ENCODE peak calls at places on chromosomes 5 and 9, in eight cellular contexts. L, I, Z, A, N, C, W and Q are unnamed samples.

GRCh38 chr9:115694014-115694413 is 459.6 kb upstream of the PAPPA start:
- DNase-seq in I (no peak), L (no peak), N (peak; percentile 93), A (peak; percentile 85), C (no peak), W (peak; percentile 67), Z (no peak), Q (peak; percentile 57)

GRCh38 chr5:32303755-32304120 is 9.0 kb downstream of the MTMR12 start:
- DNase-seq in W (no peak), L (no peak), A (no peak), C (no peak), Z (no peak), N (no peak), I (no peak), Q (no peak)

GRCh38 chr9:131649646-131650045 is 90.2 kb downstream of the RAPGEF1 start:
- DNase-seq in Z (no peak), N (no peak), C (no peak), I (no peak), A (no peak), L (no peak), W (no peak), Q (no peak)

GRCh38 chr5:179817071-179817840 is 3.4 kb upstream of the SQSTM1 start:
- DNase-seq in N (no peak), W (no peak), L (no peak), Z (no peak), I (no peak), C (no peak), A (no peak), Q (no peak)

GRCh38 chr5:174338204-174339010 is 292.9 kb downstream of the NSG2 start:
- DNase-seq in A (peak; percentile 32), C (no peak), W (no peak), L (no peak), Z (no peak), I (no peak), N (no peak), Q (no peak)

GRCh38 chr5:11292648-11293356 is 531.8 kb upstream of the DAP start:
- DNase-seq in C (no peak), Z (no peak), L (no peak), W (no peak), N (no peak), A (no peak), I (no peak), Q (no peak)

GRCh38 chr9:5696884-5697283 is 68.0 kb downstream of the RIC1 start:
- DNase-seq in A (no peak), I (peak; percentile 25), W (no peak), L (no peak), Z (no peak), C (no peak), N (no peak), Q (no peak)

GRCh38 chr5:14204785-14205321 is 61.7 kb downstream of the TRIO start:
- DNase-seq in L (no peak), A (peak; percentile 90), W (peak; percentile 85), C (no peak), N (peak; percentile 82), I (no peak), Z (no peak), Q (peak; percentile 89)

GRCh38 chr9:79107911-79108676 is 463.7 kb upstream of the TLE4 start:
- DNase-seq in W (no peak), Z (no peak), N (peak; percentile 17), I (no peak), C (no peak), L (no peak), A (peak; percentile 6), Q (no peak)

GRCh38 chr9:37424686-37425297 is 2.3 kb downstream of the GRHPR start:
- DNase-seq in W (no peak), Z (no peak), N (no peak), L (no peak), I (no peak), C (no peak), A (no peak), Q (no peak)

GRCh38 chr9:37423508-37423907 is 1.0 kb downstream of the GRHPR start:
- DNase-seq in C (no peak), L (no peak), Z (no peak), A (no peak), N (no peak), I (no peak), W (no peak), Q (no peak)

GRCh38 chr9:37422289-37423104 is at the start of gene GRHPR:
- DNase-seq in W (peak; percentile 63), C (peak; percentile 83), L (peak; percentile 88), Z (peak; percentile 82), N (peak; percentile 58), I (no peak), A (peak; percentile 71), Q (no peak)

GRCh38 chr9:37425298-37425752 is 2.8 kb downstream of the GRHPR start:
- DNase-seq in I (no peak), Z (no peak), W (no peak), A (peak; percentile 27), L (no peak), C (no peak), N (no peak), Q (no peak)

GRCh38 chr9:37424204-37424685 is 1.7 kb downstream of the GRHPR start:
- DNase-seq in Z (no peak), N (no peak), C (no peak), A (no peak), L (no peak), I (no peak), W (no peak), Q (no peak)
- H3K4me3 ChIP-seq in Z (no peak overlapping the region), N (no peak overlapping the region), C (no peak overlapping the region), A (no peak overlapping the region), L (no peak overlapping the region), I (peak overlapping the region; percentile 97), W (no peak overlapping the region), Q (no peak overlapping the region)

GRCh38 chr9:108885643-108886348 is 23.7 kb downstream of the ACTL7A start:
- DNase-seq in W (peak; percentile 89), Z (no peak), A (peak; percentile 74), I (peak; percentile 81), C (no peak), N (peak; percentile 84), L (no peak), Q (peak; percentile 57)
- H3K36me3 ChIP-seq in W (peaks cover 7% of the 10 kb centered on the region), Z (peaks cover 49% of the 10 kb centered on the region), A (no peaks in the 10 kb centered on the region), I (no peaks in the 10 kb centered on the region), C (peaks cover 12% of the 10 kb centered on the region), N (peaks cover 11% of the 10 kb centered on the region), L (peaks cover 23% of the 10 kb centered on the region), Q (no peaks in the 10 kb centered on the region)

GRCh38 chr9:87063883-87064282 is 116.6 kb upstream of the GAS1 start:
- DNase-seq in W (peak; percentile 15), I (no peak), Z (no peak), N (peak; percentile 64), L (no peak), C (no peak), A (peak; percentile 60), Q (no peak)

GRCh38 chr9:87062706-87063105 is 115.4 kb upstream of the GAS1 start:
- DNase-seq in L (no peak), W (no peak), I (no peak), Z (no peak), C (no peak), A (no peak), N (no peak), Q (no peak)

GRCh38 chr9:87065981-87066380 is 118.7 kb upstream of the GAS1 start:
- DNase-seq in N (no peak), C (no peak), I (no peak), L (no peak), A (no peak), Z (no peak), W (no peak), Q (no peak)

GRCh38 chr9:87063246-87063645 is 115.9 kb upstream of the GAS1 start:
- DNase-seq in I (no peak), C (no peak), Z (no peak), N (no peak), A (peak; percentile 19), L (no peak), W (no peak), Q (no peak)

DNA sequence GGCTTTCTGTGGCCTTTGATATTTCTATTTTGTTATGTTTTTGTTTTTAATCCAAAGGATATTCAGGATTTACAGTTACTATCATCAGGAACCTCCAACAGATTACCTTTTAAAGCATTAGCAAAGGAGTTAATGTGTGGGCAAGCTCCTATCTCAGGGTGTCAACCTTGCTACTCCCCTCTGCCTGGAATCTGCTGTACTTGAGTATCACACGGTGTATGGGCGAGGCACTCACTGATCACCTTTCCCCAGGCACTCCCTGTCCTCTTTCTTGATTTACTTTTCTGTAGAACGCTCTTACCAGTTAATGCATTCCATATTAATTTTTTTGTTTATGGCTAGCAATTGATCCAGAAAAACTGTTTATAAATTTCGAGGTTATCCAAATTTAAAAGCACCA is 117.0 kb upstream of the GAS1 start:
- DNase-seq in I (no peak), A (no peak), Z (no peak), C (no peak), N (no peak), W (no peak), L (no peak), Q (no peak)
- H3K4me3 ChIP-seq in I (no peak overlapping the region), A (no peak overlapping the region), Z (no peak overlapping the region), C (no peak overlapping the region), N (no peak overlapping the region), W (no peak overlapping the region), L (no peak overlapping the region), Q (no peak overlapping the region)

GRCh38 chr9:87678650-87679355 is 47.1 kb upstream of the CTSL start:
- DNase-seq in Z (no peak), L (peak; percentile 29), N (peak; percentile 74), A (peak; percentile 61), W (peak; percentile 61), I (no peak), C (no peak), Q (peak; percentile 38)

GRCh38 chr9:87675466-87675865 is 50.5 kb upstream of the CTSL start:
- DNase-seq in L (no peak), W (no peak), I (no peak), Z (no peak), N (no peak), A (no peak), C (no peak), Q (no peak)

GRCh38 chr9:87676976-87677775 is 48.7 kb upstream of the CTSL start:
- DNase-seq in Z (no peak), L (no peak), A (peak; percentile 16), I (no peak), W (no peak), N (peak; percentile 4), C (no peak), Q (no peak)

GRCh38 chr9:87675906-87676515 is 49.9 kb upstream of the CTSL start:
- DNase-seq in C (no peak), L (no peak), W (no peak), I (no peak), N (no peak), A (no peak), Z (no peak), Q (no peak)

DNA sequence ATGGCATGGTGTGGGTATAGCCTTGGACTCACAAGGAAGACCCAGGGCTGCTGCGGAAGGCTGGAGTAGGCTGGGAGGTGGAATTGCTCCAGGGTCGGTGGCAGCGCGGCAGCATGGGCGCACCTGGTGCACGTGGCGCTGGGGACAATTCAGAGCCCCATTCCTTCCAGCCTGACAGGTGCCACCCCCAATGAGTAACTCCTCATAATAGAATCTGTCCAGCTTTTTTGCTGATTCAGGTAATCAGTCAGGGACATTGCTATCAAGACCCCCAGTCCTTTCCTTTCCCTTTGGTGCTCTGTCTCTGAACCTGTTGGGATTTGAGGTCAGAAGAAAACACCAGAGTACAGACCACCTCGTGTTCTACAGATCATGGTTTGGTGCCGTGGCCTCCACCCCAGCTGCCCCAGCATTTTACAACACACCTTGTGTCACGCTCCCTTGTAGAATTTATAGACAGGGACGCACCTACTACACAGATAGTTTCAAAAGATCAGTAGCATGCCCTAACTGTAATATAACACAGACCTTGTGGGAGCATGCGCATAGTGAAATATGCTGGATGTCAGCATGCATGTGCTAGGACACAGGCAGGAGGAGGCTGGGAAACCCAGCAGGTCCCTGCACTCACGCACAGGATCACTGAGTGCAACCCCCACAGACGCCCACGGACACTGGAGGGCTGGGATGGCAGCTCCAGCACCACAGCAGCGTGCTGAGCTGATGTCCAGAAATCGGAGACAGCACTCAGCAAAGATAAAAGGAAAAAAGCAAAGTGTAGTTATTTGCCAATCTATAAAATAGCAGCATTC is 47.9 kb upstream of the CTSL start:
- DNase-seq in L (no peak), A (no peak), W (no peak), N (no peak), C (no peak), Z (no peak), I (no peak), Q (no peak)
- H3K36me3 ChIP-seq in L (no peaks in the 10 kb centered on the region), A (no peaks in the 10 kb centered on the region), W (no peaks in the 10 kb centered on the region), N (no peaks in the 10 kb centered on the region), C (no peaks in the 10 kb centered on the region), Z (no peaks in the 10 kb centered on the region), I (no peaks in the 10 kb centered on the region), Q (peaks cover 1% of the 10 kb centered on the region)